ENCODE peak calls at places on chromosomes 3 and 15, in nine cellular contexts. One of them, this sample, is unnamed.

GRCh38 chr3:126476166-126476975 is 680 bp upstream of the ZXDC start:
- DNase-seq in HFF-Myc: no peak
- DNase-seq in mucosa of descending colon: peak
- DNase-seq in cardiac fibroblast: peak
- DNase-seq in fibroblast of lung: no peak
- DNase-seq in fibroblast of pulmonary artery: peak
- DNase-seq in thyroid gland: peak
- DNase-seq in dorsolateral prefrontal cortex: no peak
- DNase-seq in body of pancreas: peak
- DNase-seq in this sample: no peak

GRCh38 chr3:64691051-64691450 is 3.3 kb upstream of the ADAMTS9 start:
- DNase-seq in HFF-Myc: no peak
- DNase-seq in mucosa of descending colon: no peak
- DNase-seq in cardiac fibroblast: peak
- DNase-seq in fibroblast of lung: peak
- DNase-seq in fibroblast of pulmonary artery: peak
- DNase-seq in thyroid gland: no peak
- DNase-seq in dorsolateral prefrontal cortex: no peak
- DNase-seq in body of pancreas: peak
- DNase-seq in this sample: no peak

GRCh38 chr15:32959077-32959476 is 235.4 kb downstream of the FMN1 start:
- DNase-seq in HFF-Myc: no peak
- DNase-seq in mucosa of descending colon: no peak
- DNase-seq in cardiac fibroblast: no peak
- DNase-seq in fibroblast of lung: peak
- DNase-seq in fibroblast of pulmonary artery: peak
- DNase-seq in thyroid gland: no peak
- DNase-seq in dorsolateral prefrontal cortex: no peak
- DNase-seq in body of pancreas: no peak
- DNase-seq in this sample: no peak

GRCh38 chr15:81296673-81297072 is 27.3 kb downstream of the STARD5 start:
- DNase-seq in HFF-Myc: no peak
- DNase-seq in mucosa of descending colon: peak
- DNase-seq in cardiac fibroblast: no peak
- DNase-seq in fibroblast of lung: no peak
- DNase-seq in fibroblast of pulmonary artery: no peak
- DNase-seq in thyroid gland: peak
- DNase-seq in dorsolateral prefrontal cortex: no peak
- DNase-seq in body of pancreas: peak
- DNase-seq in this sample: peak

GRCh38 chr3:53065841-53066480 is 20.1 kb upstream of the SFMBT1 start:
- DNase-seq in HFF-Myc: no peak
- DNase-seq in mucosa of descending colon: no peak
- DNase-seq in cardiac fibroblast: no peak
- DNase-seq in fibroblast of lung: no peak
- DNase-seq in fibroblast of pulmonary artery: no peak
- DNase-seq in thyroid gland: no peak
- DNase-seq in dorsolateral prefrontal cortex: no peak
- DNase-seq in body of pancreas: no peak
- DNase-seq in this sample: no peak

GRCh38 chr3:36165509-36165908 is 214.8 kb upstream of the STAC start:
- DNase-seq in HFF-Myc: no peak
- DNase-seq in mucosa of descending colon: no peak
- DNase-seq in cardiac fibroblast: no peak
- DNase-seq in fibroblast of lung: no peak
- DNase-seq in fibroblast of pulmonary artery: no peak
- DNase-seq in thyroid gland: no peak
- DNase-seq in dorsolateral prefrontal cortex: no peak
- DNase-seq in body of pancreas: no peak
- DNase-seq in this sample: no peak

GRCh38 chr15:100726426-100727190 is 124.2 kb downstream of the ASB7 start:
- DNase-seq in HFF-Myc: no peak
- DNase-seq in mucosa of descending colon: no peak
- DNase-seq in cardiac fibroblast: peak
- DNase-seq in fibroblast of lung: peak
- DNase-seq in fibroblast of pulmonary artery: peak
- DNase-seq in thyroid gland: no peak
- DNase-seq in dorsolateral prefrontal cortex: no peak
- DNase-seq in body of pancreas: no peak
- DNase-seq in this sample: peak

GRCh38 chr3:49122022-49122421 is 1.4 kb upstream of the USP19 start:
- DNase-seq in HFF-Myc: no peak
- DNase-seq in mucosa of descending colon: no peak
- DNase-seq in cardiac fibroblast: no peak
- DNase-seq in fibroblast of lung: no peak
- DNase-seq in fibroblast of pulmonary artery: no peak
- DNase-seq in thyroid gland: no peak
- DNase-seq in dorsolateral prefrontal cortex: no peak
- DNase-seq in body of pancreas: no peak
- DNase-seq in this sample: no peak

GRCh38 chr3:104564045-104564643 is 802.6 kb upstream of the ALCAM start:
- DNase-seq in HFF-Myc: peak
- DNase-seq in mucosa of descending colon: no peak
- DNase-seq in cardiac fibroblast: peak
- DNase-seq in fibroblast of lung: peak
- DNase-seq in fibroblast of pulmonary artery: peak
- DNase-seq in thyroid gland: peak
- DNase-seq in dorsolateral prefrontal cortex: no peak
- DNase-seq in body of pancreas: peak
- DNase-seq in this sample: no peak

GRCh38 chr15:60392601-60392985 is 5.2 kb downstream of the ANXA2 start:
- DNase-seq in HFF-Myc: no peak
- DNase-seq in mucosa of descending colon: no peak
- DNase-seq in cardiac fibroblast: peak
- DNase-seq in fibroblast of lung: peak
- DNase-seq in fibroblast of pulmonary artery: peak
- DNase-seq in thyroid gland: no peak
- DNase-seq in dorsolateral prefrontal cortex: no peak
- DNase-seq in body of pancreas: peak
- DNase-seq in this sample: no peak

GRCh38 chr15:65331811-65332210 is 27.3 kb downstream of the RNU5B-1 start:
- DNase-seq in HFF-Myc: no peak
- DNase-seq in mucosa of descending colon: no peak
- DNase-seq in cardiac fibroblast: no peak
- DNase-seq in fibroblast of lung: no peak
- DNase-seq in fibroblast of pulmonary artery: no peak
- DNase-seq in thyroid gland: no peak
- DNase-seq in dorsolateral prefrontal cortex: no peak
- DNase-seq in body of pancreas: no peak
- DNase-seq in this sample: no peak

GRCh38 chr3:100106531-100107155 is 7.7 kb downstream of the FILIP1L start:
- DNase-seq in HFF-Myc: no peak
- DNase-seq in mucosa of descending colon: no peak
- DNase-seq in cardiac fibroblast: no peak
- DNase-seq in fibroblast of lung: peak
- DNase-seq in fibroblast of pulmonary artery: peak
- DNase-seq in thyroid gland: no peak
- DNase-seq in dorsolateral prefrontal cortex: no peak
- DNase-seq in body of pancreas: no peak
- DNase-seq in this sample: no peak

GRCh38 chr3:72821170-72821781 is 27.0 kb downstream of the SHQ1 start:
- DNase-seq in HFF-Myc: no peak
- DNase-seq in mucosa of descending colon: no peak
- DNase-seq in cardiac fibroblast: peak
- DNase-seq in fibroblast of lung: peak
- DNase-seq in fibroblast of pulmonary artery: peak
- DNase-seq in thyroid gland: no peak
- DNase-seq in dorsolateral prefrontal cortex: no peak
- DNase-seq in body of pancreas: no peak
- DNase-seq in this sample: peak

GRCh38 chr3:12308517-12308916 is 19.6 kb downstream of the PPARG start:
- DNase-seq in HFF-Myc: peak
- DNase-seq in mucosa of descending colon: no peak
- DNase-seq in cardiac fibroblast: peak
- DNase-seq in fibroblast of lung: peak
- DNase-seq in fibroblast of pulmonary artery: peak
- DNase-seq in thyroid gland: no peak
- DNase-seq in dorsolateral prefrontal cortex: no peak
- DNase-seq in body of pancreas: no peak
- DNase-seq in this sample: no peak

GRCh38 chr15:74956648-74957300 is at the start of gene RPP25:
- DNase-seq in HFF-Myc: no peak
- DNase-seq in mucosa of descending colon: peak
- DNase-seq in cardiac fibroblast: peak
- DNase-seq in fibroblast of lung: peak
- DNase-seq in fibroblast of pulmonary artery: peak
- DNase-seq in thyroid gland: peak
- DNase-seq in dorsolateral prefrontal cortex: peak
- DNase-seq in body of pancreas: peak
- DNase-seq in this sample: peak

GRCh38 chr3:59821274-59821673 is 771.4 kb upstream of the CFAP20DC start:
- DNase-seq in HFF-Myc: no peak
- DNase-seq in mucosa of descending colon: no peak
- DNase-seq in cardiac fibroblast: no peak
- DNase-seq in fibroblast of lung: no peak
- DNase-seq in fibroblast of pulmonary artery: no peak
- DNase-seq in thyroid gland: no peak
- DNase-seq in dorsolateral prefrontal cortex: no peak
- DNase-seq in body of pancreas: no peak
- DNase-seq in this sample: no peak

GRCh38 chr3:195750797-195751520 is 30.2 kb downstream of the MUC20 start:
- DNase-seq in HFF-Myc: no peak
- DNase-seq in mucosa of descending colon: no peak
- DNase-seq in cardiac fibroblast: no peak
- DNase-seq in fibroblast of lung: no peak
- DNase-seq in fibroblast of pulmonary artery: no peak
- DNase-seq in thyroid gland: no peak
- DNase-seq in dorsolateral prefrontal cortex: no peak
- DNase-seq in body of pancreas: no peak
- DNase-seq in this sample: no peak

GRCh38 chr3:181948286-181948685 is 236.6 kb downstream of the SOX2 start:
- DNase-seq in HFF-Myc: no peak
- DNase-seq in mucosa of descending colon: no peak
- DNase-seq in cardiac fibroblast: no peak
- DNase-seq in fibroblast of lung: no peak
- DNase-seq in fibroblast of pulmonary artery: no peak
- DNase-seq in thyroid gland: no peak
- DNase-seq in dorsolateral prefrontal cortex: no peak
- DNase-seq in body of pancreas: no peak
- DNase-seq in this sample: no peak
- TF ChIP-seq CTCF in HFF-Myc: no peak
- TF ChIP-seq CTCF in mucosa of descending colon: no peak
- TF ChIP-seq CTCF in cardiac fibroblast: no peak
- TF ChIP-seq CTCF in fibroblast of lung: no peak
- TF ChIP-seq CTCF in fibroblast of pulmonary artery: no peak
- TF ChIP-seq CTCF in thyroid gland: no peak
- TF ChIP-seq CTCF in dorsolateral prefrontal cortex: no peak
- TF ChIP-seq CTCF in body of pancreas: no peak
- TF ChIP-seq CTCF in this sample: no peak

GRCh38 chr3:116873142-116873541 is 163.6 kb downstream of the TUSC7 start:
- DNase-seq in HFF-Myc: no peak
- DNase-seq in mucosa of descending colon: no peak
- DNase-seq in cardiac fibroblast: no peak
- DNase-seq in fibroblast of lung: no peak
- DNase-seq in fibroblast of pulmonary artery: no peak
- DNase-seq in thyroid gland: no peak
- DNase-seq in dorsolateral prefrontal cortex: no peak
- DNase-seq in body of pancreas: no peak
- DNase-seq in this sample: no peak

GRCh38 chr3:116871905-116872304 is 162.3 kb downstream of the TUSC7 start:
- DNase-seq in HFF-Myc: no peak
- DNase-seq in mucosa of descending colon: no peak
- DNase-seq in cardiac fibroblast: no peak
- DNase-seq in fibroblast of lung: no peak
- DNase-seq in fibroblast of pulmonary artery: no peak
- DNase-seq in thyroid gland: no peak
- DNase-seq in dorsolateral prefrontal cortex: no peak
- DNase-seq in body of pancreas: no peak
- DNase-seq in this sample: no peak
- TF ChIP-seq CTCF in HFF-Myc: no peak
- TF ChIP-seq CTCF in mucosa of descending colon: no peak
- TF ChIP-seq CTCF in cardiac fibroblast: no peak
- TF ChIP-seq CTCF in fibroblast of lung: no peak
- TF ChIP-seq CTCF in fibroblast of pulmonary artery: no peak
- TF ChIP-seq CTCF in thyroid gland: no peak
- TF ChIP-seq CTCF in dorsolateral prefrontal cortex: no peak
- TF ChIP-seq CTCF in body of pancreas: no peak
- TF ChIP-seq CTCF in this sample: no peak

GRCh38 chr3:120568624-120569023 is 27.5 kb upstream of the NDUFB4 start:
- DNase-seq in HFF-Myc: no peak
- DNase-seq in mucosa of descending colon: no peak
- DNase-seq in cardiac fibroblast: peak
- DNase-seq in fibroblast of lung: no peak
- DNase-seq in fibroblast of pulmonary artery: peak
- DNase-seq in thyroid gland: no peak
- DNase-seq in dorsolateral prefrontal cortex: no peak
- DNase-seq in body of pancreas: no peak
- DNase-seq in this sample: no peak

GRCh38 chr3:120566243-120566980 is 29.7 kb upstream of the NDUFB4 start:
- DNase-seq in HFF-Myc: no peak
- DNase-seq in mucosa of descending colon: no peak
- DNase-seq in cardiac fibroblast: no peak
- DNase-seq in fibroblast of lung: no peak
- DNase-seq in fibroblast of pulmonary artery: no peak
- DNase-seq in thyroid gland: no peak
- DNase-seq in dorsolateral prefrontal cortex: no peak
- DNase-seq in body of pancreas: no peak
- DNase-seq in this sample: no peak

GRCh38 chr3:120569224-120569915 is 26.8 kb upstream of the NDUFB4 start:
- DNase-seq in HFF-Myc: no peak
- DNase-seq in mucosa of descending colon: no peak
- DNase-seq in cardiac fibroblast: no peak
- DNase-seq in fibroblast of lung: no peak
- DNase-seq in fibroblast of pulmonary artery: peak
- DNase-seq in thyroid gland: no peak
- DNase-seq in dorsolateral prefrontal cortex: no peak
- DNase-seq in body of pancreas: no peak
- DNase-seq in this sample: no peak

GRCh38 chr3:120568198-120568523 is 28.0 kb upstream of the NDUFB4 start:
- DNase-seq in HFF-Myc: no peak
- DNase-seq in mucosa of descending colon: no peak
- DNase-seq in cardiac fibroblast: no peak
- DNase-seq in fibroblast of lung: no peak
- DNase-seq in fibroblast of pulmonary artery: no peak
- DNase-seq in thyroid gland: no peak
- DNase-seq in dorsolateral prefrontal cortex: no peak
- DNase-seq in body of pancreas: no peak
- DNase-seq in this sample: no peak

GRCh38 chr3:120567370-120568197 is 28.6 kb upstream of the NDUFB4 start:
- DNase-seq in HFF-Myc: peak
- DNase-seq in mucosa of descending colon: no peak
- DNase-seq in cardiac fibroblast: peak
- DNase-seq in fibroblast of lung: peak
- DNase-seq in fibroblast of pulmonary artery: peak
- DNase-seq in thyroid gland: no peak
- DNase-seq in dorsolateral prefrontal cortex: no peak
- DNase-seq in body of pancreas: peak
- DNase-seq in this sample: no peak
- TF ChIP-seq CTCF in HFF-Myc: peak
- TF ChIP-seq CTCF in mucosa of descending colon: no peak
- TF ChIP-seq CTCF in cardiac fibroblast: peak
- TF ChIP-seq CTCF in fibroblast of lung: peak
- TF ChIP-seq CTCF in fibroblast of pulmonary artery: peak
- TF ChIP-seq CTCF in thyroid gland: no peak
- TF ChIP-seq CTCF in dorsolateral prefrontal cortex: peak
- TF ChIP-seq CTCF in body of pancreas: peak
- TF ChIP-seq CTCF in this sample: peak

DNA sequence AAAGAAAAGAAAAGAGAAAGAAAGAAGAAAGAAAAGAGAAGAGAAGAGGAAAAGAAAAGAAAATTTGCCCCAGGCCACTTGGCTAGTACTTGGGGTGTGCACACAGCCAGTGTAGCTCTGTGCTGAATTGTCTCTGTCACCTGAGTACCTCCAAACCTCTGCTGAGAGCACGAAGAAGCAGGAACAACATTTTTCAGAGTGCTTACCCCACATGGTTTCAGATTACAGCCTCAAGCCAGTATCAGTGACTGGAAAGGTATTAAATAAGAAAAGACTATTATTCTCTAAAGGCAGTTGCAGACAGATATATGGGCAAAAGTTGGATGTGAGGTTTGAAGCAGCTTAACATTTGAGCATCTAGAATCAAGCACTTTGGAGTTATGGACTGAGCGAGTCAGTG is 113.3 kb upstream of the PHLDB2 start:
- DNase-seq in HFF-Myc: no peak
- DNase-seq in mucosa of descending colon: no peak
- DNase-seq in cardiac fibroblast: no peak
- DNase-seq in fibroblast of lung: no peak
- DNase-seq in fibroblast of pulmonary artery: no peak
- DNase-seq in thyroid gland: no peak
- DNase-seq in dorsolateral prefrontal cortex: no peak
- DNase-seq in body of pancreas: no peak
- DNase-seq in this sample: no peak
- TF ChIP-seq CTCF in HFF-Myc: no peak
- TF ChIP-seq CTCF in mucosa of descending colon: no peak
- TF ChIP-seq CTCF in cardiac fibroblast: no peak
- TF ChIP-seq CTCF in fibroblast of lung: no peak
- TF ChIP-seq CTCF in fibroblast of pulmonary artery: no peak
- TF ChIP-seq CTCF in thyroid gland: no peak
- TF ChIP-seq CTCF in dorsolateral prefrontal cortex: no peak
- TF ChIP-seq CTCF in body of pancreas: no peak
- TF ChIP-seq CTCF in this sample: no peak